ENCODE peak calls at places on chromosomes 5 and 9, in seven cellular contexts. C is HepG2, O is mammary epithelial cell, S is right lobe of liver, A is cardiac muscle cell, T is fibroblast of pulmonary artery, V is Peyer's patch. K is an unnamed sample.

GRCh38 chr5:97547414-97547813 is 364.4 kb upstream of the RIOK2 start:
- DNase-seq in O (no peak), C (no peak), T (no peak), S (no peak), V (no peak), A (no peak), K (no peak)

GRCh38 chr5:67038817-67039603 is 157.6 kb downstream of the CD180 start:
- DNase-seq in V (no peak), C (peak), A (peak), S (no peak), T (peak), O (peak), K (no peak)

GRCh38 chr5:81115261-81115660 is 117.9 kb upstream of the CKMT2 start:
- DNase-seq in S (no peak), O (no peak), T (no peak), A (no peak), V (no peak), C (no peak), K (no peak)

GRCh38 chr5:3352711-3353110 is 242.9 kb upstream of the IRX1 start:
- DNase-seq in S (peak), O (no peak), V (no peak), T (no peak), A (no peak), C (no peak), K (no peak)

GRCh38 chr5:65876970-65877369 is 49.4 kb upstream of the ERBIN start:
- DNase-seq in S (no peak), O (no peak), T (no peak), A (no peak), V (no peak), C (no peak), K (no peak)

GRCh38 chr9:133477992-133478850 is 678 bp downstream of the SLC2A6 start:
- DNase-seq in S (no peak), V (peak), O (peak), A (peak), C (peak), T (peak), K (no peak)

GRCh38 chr5:157554180-157555030 is 21.2 kb downstream of the ADAM19 start:
- DNase-seq in V (no peak), A (no peak), C (no peak), T (peak), S (peak), O (no peak), K (no peak)

GRCh38 chr9:127122176-127123151 is at the start of gene ANGPTL2:
- DNase-seq in O (peak), C (peak), T (peak), S (peak), A (peak), V (peak), K (peak)

GRCh38 chr5:132013711-132014110 is 2.3 kb upstream of the ACSL6 start:
- DNase-seq in V (peak), T (no peak), A (no peak), O (peak), C (no peak), S (peak), K (no peak)

GRCh38 chr9:97518166-97518908 is 16.9 kb downstream of the TMOD1 start:
- DNase-seq in T (no peak), C (no peak), A (no peak), O (no peak), V (no peak), S (no peak), K (no peak)

GRCh38 chr9:127144670-127145458 is 22.4 kb upstream of the ANGPTL2 start:
- DNase-seq in O (no peak), A (peak), T (peak), V (no peak), S (no peak), C (no peak), K (no peak)

GRCh38 chr5:88438006-88438405 is 169.4 kb upstream of the TMEM161B start:
- DNase-seq in O (peak), S (no peak), C (no peak), A (no peak), T (no peak), V (no peak), K (no peak)

GRCh38 chr5:169080352-169080938 is 220.5 kb downstream of the SLIT3 start:
- DNase-seq in O (peak), S (no peak), V (no peak), A (no peak), T (no peak), C (no peak), K (no peak)

GRCh38 chr5:127084656-127085055 is 11.4 kb upstream of the C5orf63 start:
- DNase-seq in T (no peak), C (no peak), A (no peak), V (no peak), S (no peak), O (no peak), K (no peak)

GRCh38 chr9:132062768-132063167 is 16.9 kb downstream of the MED27 start:
- DNase-seq in C (no peak), O (no peak), V (no peak), S (no peak), A (no peak), T (no peak), K (no peak)

GRCh38 chr9:128271112-128271511 is 4.7 kb downstream of the GOLGA2 start:
- DNase-seq in O (peak), T (no peak), C (no peak), S (no peak), A (no peak), V (no peak), K (no peak)

DNA sequence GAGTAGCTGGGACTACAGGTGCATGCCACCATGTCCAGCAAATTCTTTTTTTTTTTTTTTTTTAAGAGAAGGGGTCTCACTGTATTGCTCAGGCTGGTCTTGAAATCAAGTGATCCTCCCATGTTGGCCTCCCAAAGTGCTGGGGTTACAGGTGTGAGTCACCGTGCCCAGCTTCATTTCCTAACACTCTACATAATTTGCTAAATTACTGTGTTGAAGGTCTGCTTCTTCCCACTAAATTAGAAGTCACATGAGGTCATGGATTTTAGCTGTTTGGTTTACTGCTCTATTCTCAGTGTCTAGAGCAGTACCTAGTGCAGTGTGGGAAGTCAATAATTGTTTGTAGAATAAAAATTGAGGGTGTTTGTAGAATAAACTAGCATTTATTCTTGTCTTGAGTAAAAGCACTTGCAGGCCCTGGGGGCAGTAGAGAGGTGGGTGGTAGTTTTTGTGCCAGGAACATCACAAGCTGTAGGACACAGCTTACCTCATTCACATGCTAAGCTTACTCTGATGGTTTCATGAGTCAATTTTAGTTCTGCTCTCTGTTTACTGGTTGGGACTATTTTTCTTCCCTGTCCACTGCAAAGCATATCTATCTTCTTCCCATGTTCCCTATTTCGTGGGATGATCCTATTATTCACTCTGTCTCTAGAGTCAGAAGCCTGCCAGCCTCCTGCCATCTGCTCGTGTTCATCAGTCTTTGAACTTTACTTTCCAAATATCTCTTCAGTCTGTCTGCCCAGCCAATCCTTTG is 7.0 kb downstream of the TEX48 start:
- DNase-seq in S (no peak), C (no peak), V (no peak), T (no peak), A (no peak), O (peak), K (no peak)
- TF ChIP-seq CTCF in S (no peak), C (no peak), V (no peak), T (no peak), A (no peak), O (no peak), K (no peak)

GRCh38 chr9:117021881-117022280 is 334.8 kb downstream of the TRIM32 start:
- DNase-seq in O (no peak), A (no peak), T (no peak), S (no peak), V (no peak), C (no peak), K (no peak)

GRCh38 chr9:117013596-117013995 is 326.5 kb downstream of the TRIM32 start:
- DNase-seq in C (no peak), V (no peak), A (no peak), O (no peak), T (no peak), S (no peak), K (no peak)

GRCh38 chr9:117014061-117014460 is 327.0 kb downstream of the TRIM32 start:
- DNase-seq in S (no peak), C (no peak), T (no peak), A (no peak), O (no peak), V (no peak), K (no peak)

GRCh38 chr9:117019242-117019641 is 332.1 kb downstream of the TRIM32 start:
- DNase-seq in T (no peak), A (no peak), O (no peak), V (no peak), S (no peak), C (no peak), K (no peak)
- TF ChIP-seq CTCF in T (no peak), A (no peak), O (no peak), V (no peak), S (no peak), C (no peak), K (no peak)

DNA sequence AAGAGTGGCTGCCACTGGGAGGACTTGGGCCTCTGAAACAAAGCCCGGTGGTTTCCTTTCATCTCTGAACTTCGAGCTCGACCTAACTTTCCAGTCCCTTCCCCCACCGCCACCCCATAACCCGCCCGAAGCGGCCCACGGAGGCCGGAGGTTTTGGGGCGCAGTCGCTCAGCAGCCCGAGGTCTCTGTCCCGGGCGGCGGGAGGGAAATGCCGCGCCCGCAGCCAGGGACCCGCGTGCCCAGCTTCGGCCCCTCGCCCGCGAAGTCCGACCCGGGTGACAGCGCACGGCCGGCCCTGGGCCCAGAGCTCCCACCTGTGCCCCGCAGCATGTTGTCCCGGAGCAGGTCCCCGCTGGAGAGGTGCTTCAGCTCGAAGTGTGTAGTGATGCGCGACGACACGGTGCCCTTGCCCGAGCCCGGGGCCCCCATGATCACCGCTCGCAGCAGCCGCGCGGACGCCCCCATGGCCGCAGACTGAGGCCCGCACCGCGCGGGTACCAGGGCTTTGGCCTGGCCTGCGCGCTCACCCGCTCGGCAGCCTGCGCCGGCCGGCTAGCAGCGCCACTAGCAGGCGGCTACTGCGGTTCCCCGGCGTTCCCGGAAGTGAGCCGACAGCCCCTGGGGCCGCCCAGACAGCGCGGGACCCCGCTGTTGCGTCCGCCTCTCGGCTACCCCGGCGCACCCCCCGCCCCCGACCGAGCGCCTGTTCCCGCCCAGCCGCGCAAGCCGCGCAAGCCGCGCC is at the start of gene AK3:
- DNase-seq in V (peak), C (peak), T (peak), S (peak), A (peak), O (peak), K (peak)
- TF ChIP-seq CTCF in V (no peak), C (peak), T (peak), S (peak), A (peak), O (no peak), K (no peak)

GRCh38 chr9:35511453-35511852 is 21.5 kb downstream of the RUSC2 start:
- DNase-seq in S (no peak), C (no peak), A (no peak), O (no peak), T (no peak), V (no peak), K (no peak)

GRCh38 chr9:35506359-35506758 is 16.4 kb downstream of the RUSC2 start:
- DNase-seq in C (no peak), T (no peak), V (no peak), S (no peak), O (no peak), A (no peak), K (no peak)

GRCh38 chr9:35510366-35510744 is 20.4 kb downstream of the RUSC2 start:
- DNase-seq in S (no peak), T (no peak), O (no peak), C (no peak), V (no peak), A (no peak), K (no peak)

GRCh38 chr9:35508069-35508468 is 18.2 kb downstream of the RUSC2 start:
- DNase-seq in O (no peak), C (no peak), S (no peak), T (no peak), A (no peak), V (no peak), K (no peak)

GRCh38 chr9:35510745-35511428 is 21.0 kb downstream of the RUSC2 start:
- DNase-seq in S (peak), O (peak), V (no peak), A (peak), T (peak), C (peak), K (no peak)
- TF ChIP-seq CTCF in S (peak), O (peak), V (peak), A (peak), T (peak), C (peak), K (no peak)

K was measured in mesothelial cell of epicardium.